ENCODE peak calls at places on chromosomes 2 and 18, in eight cellular contexts. O is ovary; N is psoas muscle; W is heart left ventricle; Y is GM23248; U is NT2/D1; I is body of pancreas; J is naive thymus-derived CD4-positive, alpha-beta T cell. G is an unnamed sample.

GRCh38 chr18:44609210-44609941 is 71.3 kb upstream of the SETBP1 start:
- DNase-seq in U (no peak), O (no peak), Y (no peak), W (no peak), J (no peak), I (no peak), N (no peak), G (no peak)

GRCh38 chr18:58669731-58670379 is 1.4 kb upstream of the MALT1 start:
- DNase-seq in O (no peak), N (no peak), U (no peak), W (no peak), Y (peak; percentile 59), J (no peak), I (no peak), G (no peak)

GRCh38 chr2:119480718-119481142 is 43.6 kb downstream of the SCTR start:
- DNase-seq in W (no peak), U (no peak), J (no peak), Y (no peak), I (peak; percentile 64), O (no peak), N (no peak), G (no peak)

GRCh38 chr2:101690547-101691182 is 6.8 kb upstream of the MAP4K4 start:
- DNase-seq in W (no peak), Y (no peak), O (no peak), N (no peak), J (no peak), U (no peak), I (no peak), G (no peak)

GRCh38 chr2:181461056-181461630 is 4.0 kb downstream of the ITGA4 start:
- DNase-seq in W (no peak), J (no peak), O (no peak), I (no peak), Y (no peak), N (no peak), U (no peak), G (no peak)

GRCh38 chr2:106159867-106160785 is 34.0 kb downstream of the UXS1 start:
- DNase-seq in O (no peak), W (no peak), Y (no peak), J (peak; percentile 63), U (no peak), I (no peak), N (no peak), G (no peak)

GRCh38 chr2:168008796-168009195 is 238.6 kb downstream of the STK39 start:
- DNase-seq in W (no peak), I (no peak), U (no peak), Y (no peak), J (no peak), O (no peak), N (no peak), G (no peak)

GRCh38 chr2:186755066-186755465 is 61.2 kb downstream of the FAM171B start:
- DNase-seq in W (no peak), I (no peak), J (no peak), U (no peak), Y (peak; percentile 8), O (no peak), N (no peak), G (no peak)

GRCh38 chr18:8657873-8658521 is 47.4 kb upstream of the MTCL1 start:
- DNase-seq in O (peak; percentile 41), Y (peak; percentile 28), U (no peak), J (no peak), N (no peak), I (no peak), W (no peak), G (no peak)

GRCh38 chr18:75799449-75800330 is 372.2 kb upstream of the SMIM21 start:
- DNase-seq in J (no peak), N (no peak), I (peak; percentile 20), O (no peak), Y (no peak), W (no peak), U (no peak), G (no peak)

GRCh38 chr2:85770786-85771409 is 17.1 kb downstream of the ATOH8 start:
- DNase-seq in U (no peak), I (no peak), W (no peak), Y (no peak), O (no peak), N (no peak), J (no peak), G (no peak)

GRCh38 chr2:173545364-173545734 is 190.7 kb downstream of the CDCA7 start:
- DNase-seq in W (no peak), I (peak; percentile 27), J (no peak), Y (no peak), O (no peak), U (no peak), N (no peak), G (no peak)

GRCh38 chr18:42752921-42753320 is 362.6 kb downstream of the RIT2 start:
- DNase-seq in U (no peak), W (no peak), I (no peak), Y (no peak), O (no peak), J (no peak), N (no peak), G (no peak)

GRCh38 chr2:58107803-58108710 is 61.5 kb downstream of the VRK2 start:
- DNase-seq in Y (peak; percentile 94), J (no peak), N (no peak), I (peak; percentile 29), W (no peak), O (no peak), U (no peak), G (no peak)

GRCh38 chr2:54428401-54428800 is 27.7 kb upstream of the SPTBN1 start:
- DNase-seq in N (peak; percentile 33), Y (peak; percentile 56), J (no peak), I (no peak), W (peak; percentile 58), O (peak; percentile 26), U (no peak), G (no peak)

GRCh38 chr2:64859208-64860161 is 129.7 kb upstream of the SLC1A4 start:
- DNase-seq in Y (peak; percentile 97), N (peak; percentile 92), O (peak; percentile 90), W (peak; percentile 87), I (peak; percentile 94), U (no peak), J (no peak), G (peak; percentile 94)

DNA sequence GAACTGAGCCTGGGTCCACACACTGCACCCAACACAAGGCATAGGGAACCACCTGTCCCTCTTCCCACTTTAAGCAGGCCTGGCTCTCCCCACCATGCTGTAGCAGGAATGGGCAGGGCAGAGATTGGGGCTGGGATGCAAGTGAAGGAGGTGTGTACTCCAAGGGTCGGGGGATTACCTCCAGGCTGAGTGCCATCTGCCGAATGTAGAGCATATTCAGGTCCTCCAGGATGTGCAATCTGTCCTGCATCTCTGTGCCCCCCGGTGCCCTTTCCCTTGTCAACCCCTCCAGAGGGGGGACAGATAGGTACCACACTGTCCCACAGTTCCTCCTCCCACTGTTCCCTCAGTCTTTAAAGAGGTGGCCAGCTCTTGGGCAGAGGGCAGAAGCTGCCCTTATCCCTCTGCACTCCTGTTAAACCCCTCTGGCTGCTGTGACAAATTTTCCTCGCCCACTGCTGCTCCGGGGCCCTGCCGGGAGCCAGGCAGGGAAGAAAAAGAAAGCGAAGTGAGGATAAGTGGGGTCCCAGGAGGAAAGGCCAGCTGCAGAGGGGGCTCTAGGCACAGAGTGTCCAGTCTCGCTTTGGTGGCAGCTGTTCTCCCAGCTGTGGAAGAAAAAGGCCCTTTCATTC is 2.2 kb downstream of the RTKN start:
- DNase-seq in W (no peak), N (no peak), U (no peak), J (no peak), Y (no peak), I (no peak), O (no peak), G (no peak)
- H3K4me3 ChIP-seq in W (peak overlapping the region; percentile 61), N (peak overlapping the region; percentile 64), U (peak overlapping the region; percentile 78), J (no peak overlapping the region), Y (peak overlapping the region; percentile 79), I (peak overlapping the region; percentile 45), O (no peak overlapping the region), G (peak overlapping the region; percentile 64)

DNA sequence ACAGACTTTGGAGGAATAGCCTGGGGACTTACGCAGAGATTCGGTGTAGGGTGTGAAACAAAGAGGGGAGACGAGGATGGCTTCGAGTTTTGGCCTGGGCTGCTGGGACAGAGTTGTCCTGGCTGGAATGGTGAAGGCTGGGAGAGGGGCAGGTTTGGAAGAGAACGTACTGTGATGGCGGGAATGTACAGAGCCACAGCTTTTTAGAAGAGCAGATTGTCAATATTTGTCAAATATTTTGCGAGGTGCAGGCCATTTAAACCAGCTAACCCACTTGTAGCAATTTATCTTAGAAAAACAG is 14.4 kb upstream of the ITM2C start:
- DNase-seq in I (no peak), J (no peak), N (no peak), U (no peak), Y (no peak), W (no peak), O (no peak), G (no peak)
- H3K4me1 ChIP-seq in I (peaks cover 5% of the 10 kb centered on the region), J (no peaks in the 10 kb centered on the region), N (no peaks in the 10 kb centered on the region), U (peaks cover 3% of the 10 kb centered on the region), Y (no peaks in the 10 kb centered on the region), W (peaks cover 5% of the 10 kb centered on the region), O (no peaks in the 10 kb centered on the region), G (no peaks in the 10 kb centered on the region)

GRCh38 chr18:13234528-13234795 is 15.9 kb downstream of the LDLRAD4 start:
- DNase-seq in N (no peak), W (no peak), J (no peak), U (no peak), Y (no peak), I (no peak), O (no peak), G (no peak)
- H3K27me3 ChIP-seq in N (no peaks in the 10 kb centered on the region), W (no peaks in the 10 kb centered on the region), J (no peaks in the 10 kb centered on the region), U (no peaks in the 10 kb centered on the region), Y (peaks cover 20% of the 10 kb centered on the region), I (no peaks in the 10 kb centered on the region), O (no peaks in the 10 kb centered on the region), G (no peaks in the 10 kb centered on the region)

GRCh38 chr18:51039138-51040112 is 9.4 kb downstream of the SMAD4 start:
- DNase-seq in U (no peak), Y (peak; percentile 43), J (no peak), O (no peak), I (peak; percentile 57), N (no peak), W (no peak), G (no peak)
- H3K4me3 ChIP-seq in U (no peak overlapping the region), Y (no peak overlapping the region), J (no peak overlapping the region), O (no peak overlapping the region), I (no peak overlapping the region), N (no peak overlapping the region), W (no peak overlapping the region), G (no peak overlapping the region)

GRCh38 chr18:5693637-5694175 is 149.9 kb upstream of the EPB41L3 start:
- DNase-seq in O (no peak), I (no peak), N (peak; percentile 16), Y (peak; percentile 44), J (no peak), U (no peak), W (no peak), G (no peak)
- H3K4me1 ChIP-seq in O (no peaks in the 10 kb centered on the region), I (no peaks in the 10 kb centered on the region), N (no peaks in the 10 kb centered on the region), Y (no peaks in the 10 kb centered on the region), J (no peaks in the 10 kb centered on the region), U (no peaks in the 10 kb centered on the region), W (no peaks in the 10 kb centered on the region), G (no peaks in the 10 kb centered on the region)